ENCODE peak calls at places on chromosomes 2 and 18, in seven cellular contexts. N is stomach, E is body of pancreas, G is transverse colon, Z is spleen, O is heart left ventricle, C is esophagus squamous epithelium. S is an unnamed sample.
A peak's percentile ranks its signal among the peaks of the same experiment; 100 is the strongest.

GRCh38 chr18:48199399-48199798 is 209.8 kb downstream of the ZBTB7C start:
- DNase-seq in N (no peak), C (no peak), O (no peak), Z (no peak), G (no peak), E (no peak), S (no peak)

GRCh38 chr2:30417253-30417652 is 29.8 kb upstream of the LCLAT1 start:
- DNase-seq in O (no peak), G (peak; percentile 25), E (peak; percentile 36), Z (no peak), C (no peak), N (no peak), S (no peak)

GRCh38 chr2:26457695-26458364 is 20.1 kb downstream of the OTOF start:
- DNase-seq in O (no peak), Z (peak; percentile 64), N (no peak), G (no peak), C (no peak), E (no peak), S (no peak)

GRCh38 chr2:173435574-173435973 is 80.9 kb downstream of the CDCA7 start:
- DNase-seq in Z (no peak), E (no peak), G (no peak), O (no peak), N (no peak), C (no peak), S (no peak)

GRCh38 chr18:7205346-7205745 is 25.5 kb upstream of the LRRC30 start:
- DNase-seq in Z (no peak), O (no peak), E (no peak), C (no peak), N (no peak), G (no peak), S (no peak)

GRCh38 chr2:207987025-207987716 is 38.2 kb downstream of the PLEKHM3 start:
- DNase-seq in G (no peak), E (no peak), C (no peak), N (no peak), Z (no peak), O (no peak), S (no peak)

GRCh38 chr2:181970160-181970794 is 15.4 kb upstream of the PPP1R1C start:
- DNase-seq in N (peak; percentile 69), G (no peak), O (no peak), Z (no peak), C (no peak), E (peak; percentile 75), S (no peak)

GRCh38 chr2:54581326-54582039 is 125.4 kb downstream of the SPTBN1 start:
- DNase-seq in G (no peak), Z (no peak), N (no peak), C (no peak), E (no peak), O (no peak), S (no peak)

GRCh38 chr2:234879671-234880455 is 72.0 kb upstream of the SH3BP4 start:
- DNase-seq in N (no peak), G (no peak), O (no peak), Z (no peak), C (no peak), E (peak; percentile 25), S (no peak)

GRCh38 chr2:136378712-136379595 is 261.0 kb upstream of the CXCR4 start:
- DNase-seq in C (no peak), E (peak; percentile 54), Z (peak; percentile 86), G (peak; percentile 59), N (peak; percentile 59), O (peak; percentile 33), S (peak; percentile 14)

GRCh38 chr2:68721482-68722071 is 13.0 kb upstream of the ARHGAP25 start:
- DNase-seq in C (no peak), E (peak; percentile 34), N (peak; percentile 60), O (no peak), Z (no peak), G (peak; percentile 35), S (no peak)

GRCh38 chr2:38620282-38620977 is 17.7 kb upstream of the HNRNPLL start:
- DNase-seq in N (no peak), E (peak; percentile 16), O (no peak), Z (no peak), C (no peak), G (no peak), S (no peak)

GRCh38 chr2:99787011-99787410 is 297.2 kb upstream of the REV1 start:
- DNase-seq in O (no peak), C (no peak), E (no peak), Z (no peak), N (no peak), G (no peak), S (no peak)

GRCh38 chr18:41936471-41937134 is 18.4 kb upstream of the PIK3C3 start:
- DNase-seq in G (no peak), O (no peak), E (no peak), C (no peak), Z (no peak), N (no peak), S (no peak)

GRCh38 chr2:121748202-121748601 is 7.2 kb upstream of the TSN start:
- DNase-seq in N (no peak), Z (no peak), G (no peak), E (peak; percentile 34), O (no peak), C (no peak), S (no peak)

GRCh38 chr2:144480257-144480656 is 39.7 kb downstream of the ZEB2 start:
- DNase-seq in E (no peak), Z (no peak), N (no peak), O (no peak), G (no peak), C (no peak), S (no peak)

GRCh38 chr2:40797115-40797514 is 345.2 kb upstream of the SLC8A1 start:
- DNase-seq in G (no peak), C (no peak), N (no peak), Z (no peak), O (no peak), E (no peak), S (no peak)

GRCh38 chr2:33131820-33132219 is 185.1 kb downstream of the LTBP1 start:
- DNase-seq in E (no peak), O (no peak), C (no peak), N (no peak), Z (no peak), G (no peak), S (no peak)

GRCh38 chr2:135948642-135949355 is 36.6 kb downstream of the DARS1 start:
- DNase-seq in G (no peak), E (no peak), O (no peak), Z (no peak), C (no peak), N (no peak), S (no peak)

GRCh38 chr2:172674034-172674967 is 61.3 kb upstream of the RAPGEF4 start:
- DNase-seq in N (peak; percentile 60), O (peak; percentile 37), Z (peak; percentile 73), E (peak; percentile 57), C (no peak), G (no peak), S (no peak)

GRCh38 chr18:53093650-53094049 is 753.7 kb downstream of the DCC start:
- DNase-seq in G (no peak), Z (no peak), O (no peak), E (no peak), C (no peak), N (no peak), S (no peak)

GRCh38 chr2:168060956-168061750 is 186.2 kb downstream of the STK39 start:
- DNase-seq in N (no peak), O (no peak), Z (no peak), G (no peak), E (no peak), C (no peak), S (no peak)

GRCh38 chr2:197034292-197034691 is 107.8 kb upstream of the PGAP1 start:
- DNase-seq in Z (no peak), O (no peak), N (no peak), C (no peak), G (no peak), E (no peak), S (no peak)

GRCh38 chr2:197034969-197035368 is 108.5 kb upstream of the PGAP1 start:
- DNase-seq in Z (no peak), O (no peak), C (no peak), N (no peak), E (no peak), G (no peak), S (no peak)

GRCh38 chr2:197042613-197043248 is 116.2 kb upstream of the PGAP1 start:
- DNase-seq in O (no peak), Z (no peak), N (no peak), E (no peak), G (no peak), C (no peak), S (no peak)

GRCh38 chr2:197033222-197033621 is 106.7 kb upstream of the PGAP1 start:
- DNase-seq in N (no peak), O (no peak), Z (no peak), C (no peak), G (no peak), E (no peak), S (no peak)

GRCh38 chr2:197037863-197038398 is 111.4 kb upstream of the PGAP1 start:
- DNase-seq in G (no peak), Z (no peak), E (no peak), O (no peak), N (no peak), C (no peak), S (no peak)
- TF ChIP-seq CTCF in G (no peak), Z (no peak), E (no peak), O (no peak), N (no peak), C (no peak), S (no peak)

GRCh38 chr2:233063269-233063975 is 3.3 kb downstream of the INPP5D start:
- DNase-seq in N (peak; percentile 41), Z (peak; percentile 83), G (peak; percentile 65), O (no peak), C (no peak), E (no peak), S (no peak)
- TF ChIP-seq POLR2A in N (no peak), Z (peak; percentile 32), G (no peak), O (no peak), C (peak; percentile 73), E (no peak), S (no peak)

GRCh38 chr18:77804382-77804781 is 554.7 kb downstream of the GALR1 start:
- DNase-seq in O (no peak), C (no peak), Z (no peak), E (no peak), G (no peak), N (no peak), S (no peak)
- TF ChIP-seq CTCF in O (no peak), C (no peak), Z (no peak), E (no peak), G (no peak), N (no peak), S (no peak)

GRCh38 chr2:160719116-160719515 is 225.5 kb upstream of the RBMS1 start:
- DNase-seq in E (no peak), N (no peak), Z (no peak), G (no peak), O (no peak), C (no peak), S (no peak)

GRCh38 chr2:160720098-160720497 is 226.5 kb upstream of the RBMS1 start:
- DNase-seq in Z (no peak), E (no peak), C (no peak), G (no peak), O (no peak), N (no peak), S (no peak)

GRCh38 chr2:160721089-160722040 is 227.8 kb upstream of the RBMS1 start:
- DNase-seq in O (no peak), N (no peak), Z (no peak), E (no peak), G (no peak), C (no peak), S (no peak)

DNA sequence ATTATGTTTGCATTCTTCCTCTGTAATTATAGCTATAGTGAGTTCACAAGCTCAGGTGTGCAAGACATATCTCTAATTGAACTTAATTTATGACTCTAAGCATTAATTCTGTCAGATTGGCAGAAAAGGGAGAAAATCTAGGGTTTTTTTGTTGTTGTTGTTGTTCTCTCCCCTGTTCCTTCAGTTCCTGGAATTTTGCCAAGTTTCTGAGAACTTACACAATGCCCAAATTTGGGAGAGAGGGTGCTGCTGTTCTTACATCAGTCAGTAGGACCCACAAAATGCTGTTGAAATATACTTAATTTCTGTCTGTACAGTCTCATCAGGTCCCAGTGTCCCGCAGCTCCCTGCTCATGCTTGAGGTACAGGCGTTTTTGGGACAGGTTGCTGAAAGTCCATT is 221.8 kb upstream of the RBMS1 start:
- DNase-seq in C (no peak), E (no peak), G (no peak), O (no peak), Z (no peak), N (no peak), S (no peak)
- TF ChIP-seq POLR2A in C (no peak), E (no peak), G (no peak), O (no peak), Z (no peak), N (no peak), S (no peak)